ENCODE peak calls at places on chromosome 13, in six cellular contexts. W is heart left ventricle, P is heart right ventricle, A is GM13976, D is adrenal gland, O is WTC11. R is an unnamed sample.

GRCh38 chr13:79365981-79366380 is 40.1 kb downstream of the RBM26 start:
- DNase-seq in W (no peak), O (no peak), D (no peak), A (no peak), P (no peak), R (no peak)

GRCh38 chr13:43122706-43123268 is 99.4 kb downstream of the DNAJC15 start:
- DNase-seq in D (no peak), A (no peak), W (no peak), O (no peak), P (no peak), R (no peak)

GRCh38 chr13:111402441-111402840 is 82.0 kb downstream of the TEX29 start:
- DNase-seq in D (no peak), O (no peak), P (no peak), A (no peak), W (no peak), R (no peak)

GRCh38 chr13:25802579-25802978 is 249.2 kb downstream of the SHISA2 start:
- DNase-seq in P (no peak), A (no peak), O (no peak), D (no peak), W (no peak), R (no peak)

GRCh38 chr13:50355797-50356196 is 340.6 kb downstream of the KCNRG start:
- DNase-seq in O (no peak), P (no peak), W (no peak), A (no peak), D (no peak), R (no peak)

GRCh38 chr13:50644081-50644871 is 199.2 kb downstream of the DLEU7 start:
- DNase-seq in P (no peak), A (no peak), W (no peak), D (no peak), O (no peak), R (no peak)

GRCh38 chr13:43516401-43516826 is 270.4 kb downstream of the ENOX1 start:
- DNase-seq in D (no peak), A (no peak), W (peak), P (no peak), O (no peak), R (peak)

GRCh38 chr13:21232196-21232595 is 55.7 kb downstream of the MRPL57 start:
- DNase-seq in D (no peak), P (no peak), O (no peak), A (no peak), W (no peak), R (peak)

GRCh38 chr13:95352486-95352885 is 51.2 kb upstream of the ABCC4 start:
- DNase-seq in P (no peak), D (no peak), O (no peak), W (no peak), A (no peak), R (no peak)

GRCh38 chr13:95044452-95045205 is 256.6 kb downstream of the ABCC4 start:
- DNase-seq in A (no peak), D (no peak), W (no peak), O (no peak), P (no peak), R (no peak)

GRCh38 chr13:22665531-22665930 is 515.2 kb upstream of the SGCG start:
- DNase-seq in W (no peak), D (no peak), A (no peak), O (no peak), P (no peak), R (no peak)

GRCh38 chr13:20274466-20274865 is 42.3 kb upstream of the GJB6 start:
- DNase-seq in W (no peak), A (no peak), D (no peak), O (no peak), P (no peak), R (no peak)

GRCh38 chr13:23668557-23668956 is 98.3 kb downstream of the TNFRSF19 start:
- DNase-seq in W (no peak), P (no peak), O (no peak), A (no peak), D (no peak), R (no peak)

GRCh38 chr13:44068737-44069136 is 189.0 kb downstream of the LACC1 start:
- DNase-seq in A (no peak), O (no peak), P (no peak), D (no peak), W (no peak), R (no peak)

GRCh38 chr13:21399741-21400140 is 59.4 kb downstream of the ZDHHC20 start:
- DNase-seq in P (no peak), D (no peak), O (no peak), W (no peak), A (no peak), R (no peak)

GRCh38 chr13:45702088-45702487 is at the start of gene CBY2:
- DNase-seq in P (no peak), W (no peak), O (no peak), A (no peak), D (no peak), R (no peak)

GRCh38 chr13:45704211-45704739 is 2.2 kb downstream of the CBY2 start:
- DNase-seq in O (no peak), P (no peak), A (no peak), D (no peak), W (no peak), R (no peak)

GRCh38 chr13:45705145-45705695 is 3.1 kb downstream of the CBY2 start:
- DNase-seq in O (no peak), D (no peak), A (no peak), P (no peak), W (no peak), R (no peak)

GRCh38 chr13:45702869-45703391 is 810 bp downstream of the CBY2 start:
- DNase-seq in O (no peak), W (no peak), P (no peak), D (no peak), A (no peak), R (no peak)

GRCh38 chr13:45700971-45701900 is 884 bp upstream of the CBY2 start:
- DNase-seq in W (no peak), P (no peak), D (no peak), A (peak), O (peak), R (no peak)
- TF ChIP-seq CTCF in W (no peak), P (no peak), D (no peak), A (no peak), O (peak), R (no peak)

GRCh38 chr13:67474114-67474513 is 244.0 kb upstream of the PCDH9 start:
- DNase-seq in P (no peak), D (no peak), A (no peak), O (no peak), W (no peak), R (no peak)

GRCh38 chr13:67464154-67464553 is 234.0 kb upstream of the PCDH9 start:
- DNase-seq in P (no peak), A (no peak), O (no peak), D (no peak), W (no peak), R (no peak)

GRCh38 chr13:67466569-67466968 is 236.4 kb upstream of the PCDH9 start:
- DNase-seq in P (no peak), O (no peak), W (no peak), D (no peak), A (no peak), R (no peak)

DNA sequence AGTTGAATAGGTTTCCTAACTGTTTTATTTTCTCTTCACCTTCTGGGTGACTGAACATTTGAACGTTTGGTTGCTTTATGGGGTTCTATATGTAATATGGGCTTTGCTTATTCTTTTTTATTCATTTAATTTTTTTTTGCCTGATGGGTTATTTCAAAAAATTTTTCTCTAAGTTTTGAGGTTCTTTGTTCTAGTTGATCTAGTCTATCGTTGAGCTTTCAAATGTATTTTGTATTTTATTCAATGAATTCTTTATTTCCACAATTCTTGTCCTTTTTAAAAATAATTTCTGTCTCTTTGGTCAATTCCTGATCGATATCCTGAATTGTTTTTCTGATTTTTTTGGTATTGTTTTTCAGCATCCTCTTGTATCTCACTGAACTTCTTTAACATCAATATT is 239.5 kb upstream of the PCDH9 start:
- DNase-seq in D (no peak), O (no peak), P (no peak), A (no peak), W (no peak), R (no peak)
- TF ChIP-seq CTCF in D (no peak), O (no peak), P (no peak), A (no peak), W (no peak), R (no peak)

DNA sequence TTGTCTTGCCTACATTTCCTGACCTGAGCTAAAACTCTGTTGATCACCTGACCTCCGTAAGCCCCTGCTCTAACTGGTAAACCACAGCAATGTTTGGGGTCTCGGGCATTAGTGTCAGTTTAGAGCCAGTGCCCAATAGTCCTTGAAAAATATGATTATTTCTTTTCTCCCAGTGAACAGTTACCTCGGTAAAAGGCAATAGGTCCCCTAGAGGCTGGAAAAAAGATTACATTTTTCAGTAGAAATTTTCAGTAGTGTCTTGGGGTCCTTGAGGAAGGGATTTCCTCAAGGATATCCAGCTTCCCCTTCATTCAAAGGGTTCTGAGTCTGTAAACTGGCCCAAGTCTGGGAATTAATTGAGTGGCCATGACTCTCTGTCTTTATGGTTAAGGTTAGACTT is 177.5 kb downstream of the SLC7A1 start:
- DNase-seq in W (no peak), D (no peak), O (no peak), P (no peak), A (no peak), R (no peak)
- TF ChIP-seq CTCF in W (no peak), D (no peak), O (no peak), P (no peak), A (no peak), R (no peak)

DNA sequence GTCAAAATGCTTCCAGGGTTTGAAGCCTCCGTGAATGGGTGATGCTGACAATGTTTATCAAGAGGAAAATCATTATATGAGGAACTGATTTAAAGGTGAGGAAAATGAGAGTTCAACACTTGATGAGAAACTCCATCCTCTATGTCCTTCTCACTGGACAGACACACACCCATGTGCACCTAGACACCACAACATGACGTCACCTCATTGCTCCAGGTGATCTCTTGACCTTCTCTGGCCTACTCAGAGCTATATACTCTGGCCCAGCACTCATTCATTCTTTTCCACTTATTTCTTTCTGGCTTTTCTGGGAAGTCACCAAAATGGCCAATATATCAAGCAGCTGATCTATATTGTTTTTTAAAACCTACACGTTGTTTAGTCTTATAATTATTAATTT is 778.7 kb upstream of the PCDH20 start:
- DNase-seq in P (no peak), A (no peak), O (no peak), D (no peak), W (no peak), R (no peak)
- TF ChIP-seq CTCF in P (no peak), A (no peak), O (no peak), D (no peak), W (no peak), R (no peak)

GRCh38 chr13:100674848-100675659 is 459 bp upstream of the TMTC4 start:
- DNase-seq in O (peak), P (peak), W (peak), D (peak), A (peak), R (peak)
- TF ChIP-seq CTCF in O (no peak), P (peak), W (peak), D (no peak), A (peak), R (peak)

GRCh38 chr13:31073859-31074718 is 87.6 kb downstream of the HSPH1 start:
- DNase-seq in P (no peak), A (peak), W (no peak), D (no peak), O (no peak), R (no peak)
- TF ChIP-seq CTCF in P (no peak), A (no peak), W (no peak), D (no peak), O (no peak), R (no peak)

DNA sequence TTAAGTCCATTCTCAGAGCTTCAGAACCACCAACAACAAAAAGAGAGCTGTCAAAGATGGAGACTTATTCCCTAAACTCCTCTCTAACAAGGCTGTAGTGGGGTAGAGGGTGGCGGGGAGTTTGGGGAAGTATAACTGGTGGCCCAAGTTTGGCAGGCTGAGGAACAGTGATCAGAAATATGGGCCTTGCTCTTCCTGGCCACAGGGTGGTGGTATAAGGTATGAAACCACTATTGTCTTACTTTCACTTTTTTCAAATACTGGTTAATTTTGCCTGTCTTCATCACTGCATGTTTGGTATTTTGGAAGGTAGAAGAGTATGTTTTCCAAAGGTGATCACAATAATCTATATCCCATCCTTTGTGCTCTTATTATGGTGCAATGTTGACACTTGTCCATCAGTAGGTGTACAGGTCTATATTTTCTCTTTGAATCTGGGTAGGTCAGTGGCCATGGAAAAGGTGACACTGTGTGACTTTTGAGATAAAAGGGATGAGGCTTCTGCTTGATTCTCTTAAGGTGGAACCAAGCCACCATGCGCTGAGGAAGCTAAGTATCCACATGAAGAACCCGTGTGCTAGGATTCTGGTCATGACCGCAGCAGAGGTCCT is 23.2 kb upstream of the GPC5 start:
- DNase-seq in D (no peak), W (no peak), A (peak), O (no peak), P (no peak), R (no peak)
- TF ChIP-seq CTCF in D (peak), W (peak), A (peak), O (peak), P (peak), R (no peak)

GRCh38 chr13:98039964-98040363 is 86.5 kb downstream of the IPO5 start:
- DNase-seq in O (no peak), W (no peak), A (no peak), P (no peak), D (no peak), R (no peak)
- TF ChIP-seq CTCF in O (no peak), W (no peak), A (no peak), P (no peak), D (no peak), R (no peak)

GRCh38 chr13:41458939-41459753 is 1.8 kb downstream of the RGCC start:
- DNase-seq in A (peak), P (peak), O (peak), W (peak), D (no peak), R (peak)
- TF ChIP-seq CTCF in A (peak), P (peak), O (peak), W (peak), D (peak), R (no peak)

DNA sequence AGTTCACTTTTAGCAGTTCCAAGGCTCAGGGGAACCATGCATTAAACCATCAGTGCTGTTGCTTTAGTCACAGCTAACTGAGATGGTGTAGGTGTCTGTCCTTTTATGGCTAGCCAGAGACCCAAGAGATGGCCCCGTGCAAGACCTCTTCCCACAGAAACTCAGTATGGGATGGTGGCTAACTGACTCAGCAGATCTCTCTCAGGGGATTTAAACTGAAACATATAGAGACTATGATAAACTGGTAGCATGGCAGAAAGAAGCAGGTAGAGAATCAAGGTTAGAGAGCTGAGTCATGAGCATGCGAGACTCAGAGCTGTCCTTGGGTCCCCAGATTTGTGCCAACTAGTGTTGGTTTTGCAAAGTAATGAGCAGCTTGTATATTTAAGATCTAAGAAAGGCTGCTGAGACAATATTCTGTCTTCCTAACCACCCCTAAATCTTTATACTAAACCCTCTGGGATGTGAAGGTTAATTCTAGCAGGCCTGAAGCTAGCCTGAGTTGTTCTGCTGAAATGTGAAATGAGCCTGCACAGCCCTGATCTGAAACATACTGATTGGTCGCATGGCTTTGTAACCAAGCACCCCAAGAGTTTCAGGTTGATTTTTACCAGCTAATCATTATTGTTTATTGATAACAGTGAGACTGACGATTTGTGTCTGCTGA is 6.5 kb upstream of the SCEL start:
- DNase-seq in A (no peak), P (no peak), O (no peak), D (no peak), W (no peak), R (no peak)
- TF ChIP-seq CTCF in A (no peak), P (no peak), O (no peak), D (no peak), W (no peak), R (no peak)

R was measured in uterus.